ENCODE peak calls at places on chromosomes 7 and 10, in seven cellular contexts. H, V, L, M, J, A and Y are unnamed samples.
A peak's percentile ranks its signal among the peaks of the same experiment; 100 is the strongest.

GRCh38 chr7:151542606-151543130 is 23.0 kb upstream of the RHEB start:
- DNase-seq in H (no peak), V (no peak), L (no peak), M (no peak), J (no peak), A (no peak), Y (no peak)

GRCh38 chr10:110867807-110868465 is 3.8 kb upstream of the PDCD4 start:
- DNase-seq in H (no peak), V (no peak), L (no peak), M (no peak), J (no peak), A (no peak), Y (no peak)

GRCh38 chr10:8130973-8131911 is 76.8 kb downstream of the GATA3 start:
- DNase-seq in H (no peak), V (peak; percentile 17), L (no peak), M (no peak), J (peak; percentile 37), A (no peak), Y (peak; percentile 12)

GRCh38 chr10:82162549-82163210 is 287.7 kb downstream of the NRG3 start:
- DNase-seq in H (no peak), V (no peak), L (no peak), M (no peak), J (no peak), A (no peak), Y (no peak)

GRCh38 chr7:83065714-83066113 is 97.0 kb downstream of the PCLO start:
- DNase-seq in H (no peak), V (no peak), L (no peak), M (no peak), J (no peak), A (no peak), Y (peak; percentile 30)

GRCh38 chr10:135601-136464 is 578 bp downstream of the ZMYND11 start:
- DNase-seq in H (peak; percentile 61), V (peak; percentile 64), L (peak; percentile 75), M (peak; percentile 25), J (no peak), A (peak; percentile 73), Y (peak; percentile 79)

GRCh38 chr10:49679480-49679893 is at the start of gene C10orf53:
- DNase-seq in H (peak; percentile 87), V (no peak), L (peak; percentile 95), M (no peak), J (no peak), A (peak; percentile 83), Y (peak; percentile 74)

GRCh38 chr7:45180084-45180986 is 22.7 kb downstream of the RAMP3 start:
- DNase-seq in H (no peak), V (no peak), L (no peak), M (no peak), J (no peak), A (no peak), Y (no peak)

GRCh38 chr10:74047304-74047703 is 49.4 kb downstream of the VCL start:
- DNase-seq in H (no peak), V (no peak), L (no peak), M (no peak), J (no peak), A (no peak), Y (peak; percentile 38)

GRCh38 chr10:33064706-33065105 is 106.7 kb upstream of the ITGB1 start:
- DNase-seq in H (no peak), V (no peak), L (no peak), M (no peak), J (no peak), A (no peak), Y (no peak)

GRCh38 chr7:135177021-135177696 is 6.7 kb upstream of the CYREN start:
- DNase-seq in H (no peak), V (peak; percentile 27), L (no peak), M (peak; percentile 26), J (no peak), A (no peak), Y (no peak)

GRCh38 chr10:33334170-33334838 is at the start of gene NRP1:
- DNase-seq in H (no peak), V (peak; percentile 89), L (peak; percentile 65), M (no peak), J (no peak), A (peak; percentile 64), Y (peak; percentile 43)

GRCh38 chr7:139853576-139854511 is 24.8 kb downstream of the TBXAS1 start:
- DNase-seq in H (peak; percentile 53), V (peak; percentile 24), L (no peak), M (no peak), J (no peak), A (peak; percentile 22), Y (peak; percentile 95)

GRCh38 chr10:123529146-123529760 is 136.9 kb upstream of the GPR26 start:
- DNase-seq in H (no peak), V (no peak), L (no peak), M (no peak), J (no peak), A (peak; percentile 37), Y (no peak)

GRCh38 chr7:130441408-130441854 is 615 bp upstream of the CEP41 start:
- DNase-seq in H (peak; percentile 28), V (peak; percentile 29), L (peak; percentile 38), M (no peak), J (no peak), A (no peak), Y (peak; percentile 31)

GRCh38 chr10:7971949-7972348 is 82.5 kb upstream of the GATA3 start:
- DNase-seq in H (no peak), V (no peak), L (no peak), M (no peak), J (no peak), A (no peak), Y (no peak)

GRCh38 chr7:53596230-53596629 is 560.8 kb downstream of the POM121L12 start:
- DNase-seq in H (no peak), V (no peak), L (no peak), M (no peak), J (no peak), A (no peak), Y (peak; percentile 82)

GRCh38 chr7:128922496-128923410 is 12.2 kb upstream of the KCP start:
- DNase-seq in H (no peak), V (no peak), L (no peak), M (no peak), J (no peak), A (peak; percentile 44), Y (no peak)

GRCh38 chr7:39745320-39745719 is 121.9 kb downstream of the RALA start:
- DNase-seq in H (no peak), V (no peak), L (no peak), M (no peak), J (no peak), A (no peak), Y (no peak)

GRCh38 chr7:75639893-75640600 is 98.7 kb downstream of the HIP1 start:
- DNase-seq in H (no peak), V (no peak), L (no peak), M (no peak), J (no peak), A (peak; percentile 83), Y (no peak)

GRCh38 chr7:1520574-1521234 is 9.8 kb upstream of the MAFK start:
- DNase-seq in H (no peak), V (peak; percentile 100), L (no peak), M (peak; percentile 96), J (peak; percentile 80), A (no peak), Y (no peak)

DNA sequence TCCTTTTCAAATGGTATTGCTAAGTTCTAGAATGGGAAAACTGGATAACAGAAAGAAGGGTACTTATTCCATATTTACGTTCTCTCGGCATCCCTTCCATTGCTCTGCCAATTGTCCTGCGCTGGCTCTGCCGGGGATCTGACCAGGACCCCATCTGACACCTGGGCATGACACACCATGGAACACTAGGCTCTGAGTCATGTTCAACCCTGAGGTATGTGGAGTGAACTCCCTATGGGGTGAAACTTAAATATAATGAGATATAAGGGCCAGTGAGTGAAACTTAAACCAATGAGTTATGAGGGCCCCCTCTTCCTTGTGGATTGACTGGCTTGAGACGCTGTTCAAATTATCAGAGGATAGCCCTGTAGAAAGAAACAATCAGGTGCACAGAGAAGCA is 55.1 kb upstream of the ZEB1 start:
- DNase-seq in H (no peak), V (no peak), L (no peak), M (no peak), J (no peak), A (no peak), Y (no peak)
- H3K4me3 ChIP-seq in H (no peak overlapping the region), V (no peak overlapping the region), L (no peak overlapping the region), M (no peak overlapping the region), J (no peak overlapping the region), A (no peak overlapping the region), Y (no peak overlapping the region)

GRCh38 chr7:137272249-137272648 is 71.3 kb downstream of the PTN start:
- DNase-seq in H (no peak), V (no peak), L (no peak), M (no peak), J (no peak), A (no peak), Y (no peak)
- TF ChIP-seq MAX in H (no peak), V (no peak), L (no peak), M (no peak), J (no peak), A (no peak), Y (no peak)

GRCh38 chr7:98110249-98111022 is 3.8 kb downstream of the LMTK2 start:
- DNase-seq in H (peak; percentile 51), V (peak; percentile 39), L (peak; percentile 52), M (peak; percentile 85), J (no peak), A (no peak), Y (no peak)
- H3K4me3 ChIP-seq in H (no peak overlapping the region), V (no peak overlapping the region), L (no peak overlapping the region), M (peak overlapping the region; percentile 50), J (no peak overlapping the region), A (no peak overlapping the region), Y (no peak overlapping the region)

GRCh38 chr7:120304674-120305073 is 31.7 kb downstream of the KCND2 start:
- DNase-seq in H (no peak), V (no peak), L (no peak), M (no peak), J (no peak), A (no peak), Y (no peak)
- TF ChIP-seq MAX in H (no peak), V (no peak), L (no peak), M (no peak), J (no peak), A (no peak), Y (no peak)